ENCODE peak calls at places on chromosome 15, in six cellular contexts. T is activated CD4-positive, alpha-beta T cell treated with anti-CD3 and anti-CD28 coated beads, Interleukin-2, amount 50 U/mL, for 24 hours; B is heart left ventricle; Z is Ammon's horn; K is stimulated activated CD4-positive, alpha-beta T cell treated with anti-CD3 and anti-CD28 coated beads, Interleukin-12 subunit alpha, Interleukin-12 subunit beta, amount 100 ng/mL, for 48 hours; L is iris pigment epithelial cell. N is an unnamed sample.
A peak's percentile ranks its signal among the peaks of the same experiment; 100 is the strongest.

GRCh38 chr15:51286816-51287215 is 51.6 kb downstream of the CYP19A1 start:
- DNase-seq in K (no peak), L (no peak), Z (no peak), B (no peak), T (no peak), N (no peak)

GRCh38 chr15:57604502-57604901 is 12.8 kb downstream of the MYZAP start:
- DNase-seq in B (no peak), L (no peak), Z (peak; percentile 21), K (no peak), T (no peak), N (no peak)

GRCh38 chr15:62739507-62739906 is 303.0 kb upstream of the TPM1 start:
- DNase-seq in K (no peak), L (peak; percentile 40), Z (no peak), T (no peak), B (no peak), N (no peak)

GRCh38 chr15:31489801-31490646 is 163.4 kb downstream of the KLF13 start:
- DNase-seq in L (peak; percentile 54), T (no peak), B (no peak), K (peak; percentile 30), Z (peak; percentile 74), N (peak; percentile 34)

GRCh38 chr15:98771444-98772059 is 123.2 kb downstream of the IGF1R start:
- DNase-seq in B (no peak), T (no peak), K (no peak), Z (no peak), L (peak; percentile 34), N (no peak)

GRCh38 chr15:68365140-68365745 is 66.7 kb downstream of the ITGA11 start:
- DNase-seq in Z (no peak), B (no peak), L (no peak), K (no peak), T (no peak), N (no peak)

GRCh38 chr15:41798607-41799487 is 24.6 kb downstream of the MAPKBP1 start:
- DNase-seq in Z (no peak), B (no peak), T (no peak), K (no peak), L (no peak), N (no peak)

GRCh38 chr15:74913041-74913440 is 6.4 kb upstream of the FAM219B start:
- DNase-seq in B (no peak), L (peak; percentile 29), Z (no peak), T (no peak), K (no peak), N (no peak)

GRCh38 chr15:92666780-92667179 is 11.2 kb upstream of the FAM174B start:
- DNase-seq in K (no peak), Z (no peak), T (no peak), L (no peak), B (peak; percentile 60), N (no peak)

GRCh38 chr15:88604381-88604951 is 16.7 kb upstream of the AEN start:
- DNase-seq in K (no peak), T (no peak), B (no peak), Z (peak; percentile 54), L (no peak), N (no peak)

GRCh38 chr15:69143756-69144436 is 16.5 kb upstream of the GLCE start:
- DNase-seq in L (no peak), Z (no peak), B (no peak), K (no peak), T (no peak), N (no peak)

GRCh38 chr15:91072162-91072561 is 27.9 kb upstream of the SV2B start:
- DNase-seq in K (no peak), L (no peak), B (no peak), T (no peak), Z (no peak), N (no peak)

GRCh38 chr15:78390823-78391222 is 47.2 kb upstream of the IREB2 start:
- DNase-seq in T (no peak), Z (no peak), L (no peak), B (no peak), K (no peak), N (no peak)

GRCh38 chr15:69118089-69118488 is 42.3 kb upstream of the GLCE start:
- DNase-seq in T (no peak), Z (no peak), L (no peak), K (no peak), B (no peak), N (peak; percentile 20)

GRCh38 chr15:85118581-85118980 is 136.9 kb downstream of the PDE8A start:
- DNase-seq in L (no peak), B (no peak), Z (no peak), K (no peak), T (no peak), N (no peak)

N was measured in LHCN-M2.